ENCODE peak calls at places on chromosome 6, in eight cellular contexts. V is spleen, K is prostate gland, R is breast epithelium, O is SK-N-SH, C is GM23338, F is HCT116, B is H1. M is an unnamed sample.

GRCh38 chr6:36389353-36389752 is 1.9 kb upstream of the ETV7 start:
- DNase-seq in V (no peak), K (no peak), R (no peak), O (no peak), C (no peak), F (no peak), B (no peak), M (no peak)

GRCh38 chr6:143015300-143015706 is 45.4 kb upstream of the AIG1 start:
- DNase-seq in V (no peak), K (no peak), R (no peak), O (no peak), C (no peak), F (no peak), B (no peak), M (no peak)

GRCh38 chr6:42453649-42454427 is 2.1 kb upstream of the TRERF1 start:
- DNase-seq in V (no peak), K (peak), R (peak), O (peak), C (peak), F (no peak), B (peak), M (peak)

GRCh38 chr6:149079911-149080501 is 237.5 kb upstream of the TAB2 start:
- DNase-seq in V (no peak), K (peak), R (peak), O (no peak), C (no peak), F (no peak), B (no peak), M (no peak)

GRCh38 chr6:111625511-111626331 is 20.0 kb upstream of the TRAF3IP2 start:
- DNase-seq in V (no peak), K (no peak), R (no peak), O (peak), C (no peak), F (no peak), B (no peak), M (no peak)

GRCh38 chr6:155420492-155420891 is 35.1 kb downstream of the NOX3 start:
- DNase-seq in V (no peak), K (no peak), R (no peak), O (no peak), C (no peak), F (no peak), B (no peak), M (no peak)

GRCh38 chr6:4776493-4776966 is 326 bp downstream of the CDYL start:
- DNase-seq in V (no peak), K (no peak), R (no peak), O (peak), C (peak), F (no peak), B (no peak), M (peak)

GRCh38 chr6:35128496-35128895 is 12.6 kb downstream of the TCP11 start:
- DNase-seq in V (no peak), K (no peak), R (no peak), O (no peak), C (no peak), F (no peak), B (no peak), M (no peak)

GRCh38 chr6:25676775-25677174 is 24.8 kb downstream of the SCGN start:
- DNase-seq in V (no peak), K (no peak), R (no peak), O (no peak), C (no peak), F (no peak), B (no peak), M (no peak)
- TF ChIP-seq POLR2AphosphoS5 in V (no peak), K (no peak), R (no peak), O (no peak), C (no peak), F (no peak), B (no peak), M (no peak)

GRCh38 chr6:134145786-134146185 is 93.4 kb upstream of the SLC2A12 start:
- DNase-seq in V (no peak), K (no peak), R (no peak), O (no peak), C (peak), F (no peak), B (no peak), M (no peak)
- H3K27ac ChIP-seq in V (no peak), K (no peak), R (no peak), O (no peak), C (no peak), F (no peak), B (no peak), M (no peak)

GRCh38 chr6:39426057-39426592 is 103.6 kb upstream of the KCNK16 start:
- DNase-seq in V (no peak), K (peak), R (no peak), O (no peak), C (no peak), F (no peak), B (no peak), M (no peak)
- H3K4me3 ChIP-seq in V (no peak), K (no peak), R (no peak), O (no peak), C (no peak), F (no peak), B (no peak), M (no peak)

DNA sequence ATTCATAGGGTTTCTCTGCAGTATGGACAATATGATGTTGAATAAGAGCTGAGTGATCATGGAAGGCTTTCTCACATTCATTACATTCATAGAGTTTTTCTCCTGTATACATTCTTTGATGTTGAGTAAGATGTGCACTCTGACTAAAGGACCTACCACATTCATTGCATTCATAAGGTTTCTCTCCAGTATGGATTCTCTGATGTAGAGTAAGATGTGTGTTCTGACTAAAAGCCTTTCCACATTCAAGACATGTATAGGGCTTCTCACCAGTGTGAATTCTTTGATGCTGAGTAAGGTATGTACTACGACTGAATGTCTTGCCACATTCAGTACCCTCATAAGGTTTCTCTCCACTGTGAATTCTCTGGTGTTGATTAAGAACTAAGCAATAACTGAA is 29.3 kb upstream of the ZNF391 start:
- DNase-seq in V (no peak), K (no peak), R (no peak), O (no peak), C (no peak), F (no peak), B (no peak), M (no peak)
- TF ChIP-seq POLR2AphosphoS5 in V (no peak), K (no peak), R (no peak), O (no peak), C (no peak), F (no peak), B (no peak), M (no peak)

DNA sequence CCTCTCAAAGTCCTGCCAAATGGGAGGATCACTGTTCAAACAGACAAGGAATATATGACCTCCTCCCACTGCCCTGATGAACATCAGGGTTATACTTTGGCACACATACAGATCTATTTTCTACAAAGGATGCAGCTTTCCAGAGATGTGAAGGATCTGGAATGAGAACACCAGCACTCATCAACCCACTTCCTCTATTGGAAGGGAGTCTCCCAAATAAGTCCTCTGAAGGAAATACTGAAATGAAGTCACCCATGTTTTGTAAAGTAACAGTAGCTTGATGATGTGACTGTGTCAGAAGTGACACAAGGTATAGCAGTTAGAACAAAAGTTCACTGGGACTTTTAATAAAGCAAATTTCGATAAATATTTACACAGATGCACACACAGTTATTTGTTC is 104.9 kb downstream of the OGFRL1 start:
- DNase-seq in V (no peak), K (no peak), R (no peak), O (no peak), C (no peak), F (no peak), B (no peak), M (no peak)
- H3K27ac ChIP-seq in V (peak), K (peak), R (peak), O (peak), C (no peak), F (no peak), B (no peak), M (peak)

DNA sequence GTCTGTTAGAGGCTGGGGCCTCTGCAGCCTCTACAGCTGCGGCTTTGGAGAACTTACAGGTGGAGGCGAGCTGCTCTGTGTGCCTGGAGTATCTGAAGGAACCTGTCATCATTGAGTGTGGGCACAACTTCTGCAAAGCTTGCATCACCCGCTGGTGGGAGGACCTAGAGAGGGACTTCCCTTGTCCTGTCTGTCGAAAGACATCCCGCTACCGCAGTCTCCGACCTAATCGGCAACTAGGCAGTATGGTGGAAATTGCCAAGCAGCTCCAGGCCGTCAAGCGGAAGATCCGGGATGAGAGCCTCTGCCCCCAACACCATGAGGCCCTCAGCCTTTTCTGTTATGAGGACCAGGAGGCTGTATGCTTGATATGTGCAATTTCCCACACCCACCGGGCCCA is 2.6 kb downstream of the TRIM39 start:
- DNase-seq in V (peak), K (no peak), R (no peak), O (no peak), C (no peak), F (no peak), B (no peak), M (peak)
- H3K4me3 ChIP-seq in V (no peak), K (no peak), R (no peak), O (no peak), C (no peak), F (no peak), B (no peak), M (no peak)